ENCODE peak calls at places on chromosomes 2 and 18, in eight cellular contexts. Y is activated CD4-positive, CD25-positive, alpha-beta regulatory T cell; R is retina; D is Right ventricle myocardium superior; Z is NCI-H2029; A is epithelial cell of esophagus; S is thyroid gland; E is transverse colon. G is an unnamed sample.

GRCh38 chr2:54432181-54433020 is 23.7 kb upstream of the SPTBN1 start:
- DNase-seq in R (no peak), E (no peak), S (peak), A (no peak), Y (no peak), Z (no peak), D (no peak), G (no peak)

GRCh38 chr2:111100765-111101162 is 19.9 kb upstream of the BCL2L11 start:
- DNase-seq in R (no peak), S (no peak), A (peak), D (no peak), Y (no peak), E (no peak), Z (no peak), G (no peak)

GRCh38 chr2:46893231-46893943 is 22.2 kb downstream of the MCFD2 start:
- DNase-seq in Z (no peak), Y (no peak), S (no peak), A (peak), R (no peak), D (no peak), E (no peak), G (no peak)

GRCh38 chr18:63741769-63742168 is 33.4 kb upstream of the SERPINB7 start:
- DNase-seq in S (no peak), Y (no peak), R (no peak), E (no peak), Z (no peak), A (peak), D (no peak), G (no peak)

GRCh38 chr2:3505771-3506170 is 13.6 kb downstream of the ADI1 start:
- DNase-seq in R (no peak), E (no peak), A (no peak), Z (no peak), Y (no peak), S (no peak), D (no peak), G (no peak)

GRCh38 chr18:31041346-31042067 is 1.0 kb downstream of the DSC3 start:
- DNase-seq in S (no peak), A (peak), Y (no peak), E (peak), R (peak), D (peak), Z (no peak), G (no peak)

GRCh38 chr2:177030391-177031000 is 182.1 kb upstream of the HNRNPA3 start:
- DNase-seq in R (peak), D (no peak), Y (no peak), Z (no peak), A (no peak), S (no peak), E (no peak), G (peak)

GRCh38 chr2:143830476-143830875 is 689.4 kb downstream of the ZEB2 start:
- DNase-seq in A (no peak), R (no peak), Y (no peak), Z (no peak), E (no peak), D (no peak), S (no peak), G (no peak)

GRCh38 chr2:43077876-43078275 is 148.5 kb downstream of the ZFP36L2 start:
- DNase-seq in A (no peak), S (no peak), D (no peak), R (no peak), Z (no peak), E (no peak), Y (no peak), G (no peak)

GRCh38 chr18:61702007-61702406 is 190.8 kb downstream of the RNF152 start:
- DNase-seq in Z (no peak), S (no peak), A (peak), R (no peak), E (no peak), D (no peak), Y (no peak), G (no peak)

GRCh38 chr2:238523158-238524110 is 96.7 kb downstream of the ASB1 start:
- DNase-seq in E (peak), Y (no peak), Z (no peak), R (peak), A (no peak), S (peak), D (no peak), G (no peak)

GRCh38 chr2:73700111-73700510 is 37.0 kb downstream of the TPRKB start:
- DNase-seq in E (peak), R (no peak), Y (no peak), S (no peak), A (peak), D (no peak), Z (no peak), G (no peak)

GRCh38 chr2:222424281-222424728 is at the start of gene SGPP2:
- DNase-seq in E (peak), S (peak), R (no peak), D (peak), Y (no peak), Z (no peak), A (peak), G (no peak)

GRCh38 chr18:73979742-73980141 is 167.9 kb downstream of the FBXO15 start:
- DNase-seq in D (no peak), E (no peak), A (peak), R (no peak), S (no peak), Z (peak), Y (no peak), G (no peak)

GRCh38 chr2:88637464-88637863 is 10.2 kb upstream of the EIF2AK3 start:
- DNase-seq in Y (no peak), D (no peak), E (no peak), R (no peak), Z (no peak), A (no peak), S (no peak), G (no peak)

GRCh38 chr2:196944570-196944969 is 18.1 kb upstream of the PGAP1 start:
- DNase-seq in Y (no peak), S (no peak), D (no peak), Z (no peak), E (no peak), A (no peak), R (no peak), G (no peak)

GRCh38 chr2:54482725-54483124 is 26.6 kb downstream of the SPTBN1 start:
- DNase-seq in Y (no peak), R (no peak), Z (no peak), S (no peak), A (peak), D (peak), E (peak), G (no peak)

GRCh38 chr2:239561448-239562001 is 160.7 kb upstream of the HDAC4 start:
- DNase-seq in D (peak), S (peak), Y (no peak), R (no peak), Z (no peak), E (peak), A (no peak), G (no peak)

GRCh38 chr2:172329404-172330059 is 97.9 kb upstream of the ITGA6 start:
- DNase-seq in R (no peak), E (peak), A (no peak), D (peak), Z (no peak), Y (no peak), S (peak), G (no peak)

GRCh38 chr18:79526468-79527460 is 131.0 kb downstream of the NFATC1 start:
- DNase-seq in A (no peak), E (peak), R (no peak), Z (no peak), S (no peak), D (peak), Y (no peak), G (no peak)

GRCh38 chr2:192888090-192888489 is 693.4 kb upstream of the TMEFF2 start:
- DNase-seq in Y (no peak), Z (no peak), S (no peak), R (no peak), E (no peak), A (peak), D (no peak), G (no peak)

GRCh38 chr2:149082781-149083180 is 44.3 kb downstream of the LYPD6B start:
- DNase-seq in D (no peak), A (peak), Z (peak), R (no peak), S (no peak), Y (no peak), E (no peak), G (no peak)

GRCh38 chr2:171798156-171798815 is 95.8 kb downstream of the SLC25A12 start:
- DNase-seq in Z (no peak), R (no peak), S (no peak), A (peak), Y (no peak), E (no peak), D (no peak), G (no peak)

GRCh38 chr2:106581755-106582430 is 94.7 kb downstream of the CD8B2 start:
- DNase-seq in R (no peak), S (peak), Y (peak), D (peak), A (peak), Z (peak), E (peak), G (peak)